ENCODE peak calls at places on chromosomes 3 and 15, in six cellular contexts. One of them, this sample, is unnamed. For H3K36me3, the result is how much of the 10 kb centered on the place peaks cover.

GRCh38 chr3:185561374-185561943 is 9.1 kb upstream of the LIPH start:
- DNase-seq in adrenal gland: no peak
- DNase-seq in endodermal cell: peak
- DNase-seq in ovary: no peak
- DNase-seq in Peyer's patch: no peak
- DNase-seq in psoas muscle: peak
- DNase-seq in this sample: peak

GRCh38 chr15:91021516-91022074 is 799 bp downstream of the VPS33B start:
- DNase-seq in adrenal gland: no peak
- DNase-seq in endodermal cell: no peak
- DNase-seq in ovary: no peak
- DNase-seq in Peyer's patch: no peak
- DNase-seq in psoas muscle: no peak
- DNase-seq in this sample: no peak

GRCh38 chr3:156818890-156819289 is 7.3 kb upstream of the LEKR1 start:
- DNase-seq in adrenal gland: no peak
- DNase-seq in endodermal cell: no peak
- DNase-seq in ovary: no peak
- DNase-seq in Peyer's patch: no peak
- DNase-seq in psoas muscle: no peak
- DNase-seq in this sample: no peak

GRCh38 chr15:39454189-39454986 is 126.5 kb upstream of the THBS1 start:
- DNase-seq in adrenal gland: no peak
- DNase-seq in endodermal cell: no peak
- DNase-seq in ovary: no peak
- DNase-seq in Peyer's patch: no peak
- DNase-seq in psoas muscle: no peak
- DNase-seq in this sample: no peak

GRCh38 chr15:57506422-57506821 is 85.3 kb upstream of the MYZAP start:
- DNase-seq in adrenal gland: no peak
- DNase-seq in endodermal cell: peak
- DNase-seq in ovary: no peak
- DNase-seq in Peyer's patch: no peak
- DNase-seq in psoas muscle: no peak
- DNase-seq in this sample: no peak

GRCh38 chr15:56187665-56188064 is 56.0 kb downstream of the RFX7 start:
- DNase-seq in adrenal gland: no peak
- DNase-seq in endodermal cell: no peak
- DNase-seq in ovary: no peak
- DNase-seq in Peyer's patch: no peak
- DNase-seq in psoas muscle: no peak
- DNase-seq in this sample: no peak

GRCh38 chr3:115113367-115113766 is 33.7 kb downstream of the ZBTB20 start:
- DNase-seq in adrenal gland: no peak
- DNase-seq in endodermal cell: no peak
- DNase-seq in ovary: no peak
- DNase-seq in Peyer's patch: no peak
- DNase-seq in psoas muscle: no peak
- DNase-seq in this sample: no peak

GRCh38 chr15:79219393-79220056 is 63.0 kb upstream of the ANKRD34C start:
- DNase-seq in adrenal gland: no peak
- DNase-seq in endodermal cell: no peak
- DNase-seq in ovary: no peak
- DNase-seq in Peyer's patch: no peak
- DNase-seq in psoas muscle: no peak
- DNase-seq in this sample: no peak

GRCh38 chr3:13301295-13301987 is 118.7 kb downstream of the NUP210 start:
- DNase-seq in adrenal gland: no peak
- DNase-seq in endodermal cell: peak
- DNase-seq in ovary: no peak
- DNase-seq in Peyer's patch: no peak
- DNase-seq in psoas muscle: peak
- DNase-seq in this sample: no peak

GRCh38 chr3:79326642-79327041 is 441.2 kb downstream of the ROBO1 start:
- DNase-seq in adrenal gland: no peak
- DNase-seq in endodermal cell: no peak
- DNase-seq in ovary: no peak
- DNase-seq in Peyer's patch: no peak
- DNase-seq in psoas muscle: no peak
- DNase-seq in this sample: no peak

GRCh38 chr3:101423984-101424888 is 88.8 kb downstream of the SENP7 start:
- DNase-seq in adrenal gland: no peak
- DNase-seq in endodermal cell: no peak
- DNase-seq in ovary: no peak
- DNase-seq in Peyer's patch: no peak
- DNase-seq in psoas muscle: no peak
- DNase-seq in this sample: no peak

GRCh38 chr3:136194409-136195257 is 1.5 kb downstream of the MSL2 start:
- DNase-seq in adrenal gland: peak
- DNase-seq in endodermal cell: peak
- DNase-seq in ovary: peak
- DNase-seq in Peyer's patch: peak
- DNase-seq in psoas muscle: no peak
- DNase-seq in this sample: peak

GRCh38 chr3:197476126-197476525 is 79.6 kb downstream of the BDH1 start:
- DNase-seq in adrenal gland: no peak
- DNase-seq in endodermal cell: no peak
- DNase-seq in ovary: no peak
- DNase-seq in Peyer's patch: no peak
- DNase-seq in psoas muscle: no peak
- DNase-seq in this sample: no peak

GRCh38 chr3:62723636-62724217 is 151.5 kb downstream of the CADPS start:
- DNase-seq in adrenal gland: no peak
- DNase-seq in endodermal cell: peak
- DNase-seq in ovary: no peak
- DNase-seq in Peyer's patch: no peak
- DNase-seq in psoas muscle: no peak
- DNase-seq in this sample: no peak

GRCh38 chr3:64129581-64129980 is 95.7 kb downstream of the PRICKLE2 start:
- DNase-seq in adrenal gland: no peak
- DNase-seq in endodermal cell: peak
- DNase-seq in ovary: no peak
- DNase-seq in Peyer's patch: no peak
- DNase-seq in psoas muscle: no peak
- DNase-seq in this sample: no peak

GRCh38 chr15:42640103-42640502 is 64.7 kb downstream of the STARD9 start:
- DNase-seq in adrenal gland: no peak
- DNase-seq in endodermal cell: no peak
- DNase-seq in ovary: no peak
- DNase-seq in Peyer's patch: no peak
- DNase-seq in psoas muscle: no peak
- DNase-seq in this sample: no peak

GRCh38 chr3:78565712-78566111 is 1202.1 kb downstream of the ROBO1 start:
- DNase-seq in adrenal gland: no peak
- DNase-seq in endodermal cell: no peak
- DNase-seq in ovary: no peak
- DNase-seq in Peyer's patch: no peak
- DNase-seq in psoas muscle: no peak
- DNase-seq in this sample: no peak

GRCh38 chr3:149382091-149382467 is 4.6 kb upstream of the TM4SF1 start:
- DNase-seq in adrenal gland: no peak
- DNase-seq in endodermal cell: no peak
- DNase-seq in ovary: no peak
- DNase-seq in Peyer's patch: no peak
- DNase-seq in psoas muscle: no peak
- DNase-seq in this sample: no peak

GRCh38 chr3:65919841-65920240 is 118.9 kb downstream of the MAGI1 start:
- DNase-seq in adrenal gland: no peak
- DNase-seq in endodermal cell: no peak
- DNase-seq in ovary: no peak
- DNase-seq in Peyer's patch: no peak
- DNase-seq in psoas muscle: no peak
- DNase-seq in this sample: no peak

GRCh38 chr3:118618247-118619040 is 416.2 kb downstream of the IGSF11 start:
- DNase-seq in adrenal gland: no peak
- DNase-seq in endodermal cell: no peak
- DNase-seq in ovary: no peak
- DNase-seq in Peyer's patch: no peak
- DNase-seq in psoas muscle: no peak
- DNase-seq in this sample: no peak

GRCh38 chr15:77518458-77518857 is 97.8 kb downstream of the HMG20A start:
- DNase-seq in adrenal gland: no peak
- DNase-seq in endodermal cell: peak
- DNase-seq in ovary: no peak
- DNase-seq in Peyer's patch: no peak
- DNase-seq in psoas muscle: peak
- DNase-seq in this sample: no peak

GRCh38 chr3:45981321-45982038 is 14.1 kb downstream of the FYCO1 start:
- DNase-seq in adrenal gland: no peak
- DNase-seq in endodermal cell: no peak
- DNase-seq in ovary: no peak
- DNase-seq in Peyer's patch: no peak
- DNase-seq in psoas muscle: no peak
- DNase-seq in this sample: no peak
- H3K36me3 ChIP-seq in adrenal gland: half or more
- H3K36me3 ChIP-seq in endodermal cell: half or more
- H3K36me3 ChIP-seq in ovary: under half
- H3K36me3 ChIP-seq in Peyer's patch: half or more
- H3K36me3 ChIP-seq in psoas muscle: under half
- H3K36me3 ChIP-seq in this sample: under half

GRCh38 chr3:45642731-45643152 is 46.5 kb upstream of the SACM1L start:
- DNase-seq in adrenal gland: no peak
- DNase-seq in endodermal cell: no peak
- DNase-seq in ovary: no peak
- DNase-seq in Peyer's patch: no peak
- DNase-seq in psoas muscle: peak
- DNase-seq in this sample: no peak
- H3K36me3 ChIP-seq in adrenal gland: under half
- H3K36me3 ChIP-seq in endodermal cell: under half
- H3K36me3 ChIP-seq in ovary: under half
- H3K36me3 ChIP-seq in Peyer's patch: under half
- H3K36me3 ChIP-seq in psoas muscle: under half
- H3K36me3 ChIP-seq in this sample: under half

DNA sequence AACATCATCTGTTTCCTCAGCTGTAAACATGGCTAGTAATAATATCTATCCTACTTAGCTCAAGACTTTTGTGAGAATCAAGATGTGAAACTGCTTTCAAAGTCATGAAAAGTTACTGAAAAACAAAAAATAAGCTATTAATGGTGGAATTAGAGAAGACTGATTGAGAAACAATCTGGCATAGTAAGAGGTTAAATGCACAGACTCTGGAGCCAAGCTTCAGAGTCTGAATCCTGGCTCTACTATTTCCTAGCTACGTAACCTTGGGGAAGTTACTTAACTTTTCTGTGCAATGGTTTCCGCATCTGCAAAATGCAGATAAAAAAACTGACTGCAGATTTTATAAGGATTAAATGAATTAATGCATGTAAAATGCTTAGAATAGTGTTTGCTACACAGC is 28.8 kb downstream of the LRRFIP2 start:
- DNase-seq in adrenal gland: no peak
- DNase-seq in endodermal cell: no peak
- DNase-seq in ovary: no peak
- DNase-seq in Peyer's patch: no peak
- DNase-seq in psoas muscle: no peak
- DNase-seq in this sample: no peak
- H3K36me3 ChIP-seq in adrenal gland: under half
- H3K36me3 ChIP-seq in endodermal cell: under half
- H3K36me3 ChIP-seq in ovary: under half
- H3K36me3 ChIP-seq in Peyer's patch: under half
- H3K36me3 ChIP-seq in psoas muscle: under half
- H3K36me3 ChIP-seq in this sample: under half

DNA sequence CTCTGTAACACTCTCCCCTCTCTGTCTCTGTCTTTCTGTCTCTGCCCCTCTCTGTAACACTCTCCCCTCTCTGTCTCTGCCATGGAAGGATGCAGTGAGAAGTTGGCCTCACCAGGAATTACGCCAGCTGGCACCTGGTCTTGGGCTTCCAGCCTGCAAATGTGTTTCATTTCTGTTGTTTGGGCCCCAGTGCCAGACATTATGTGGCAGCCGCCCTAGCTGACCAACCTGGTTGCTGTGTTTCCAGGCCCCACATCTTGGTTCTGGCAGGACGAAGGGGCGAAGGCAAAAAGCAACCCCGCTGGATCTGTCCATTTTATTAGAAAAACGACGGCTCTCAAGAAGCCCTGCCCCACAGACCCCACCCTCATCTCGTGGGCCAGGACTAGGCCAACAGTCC is 5.2 kb upstream of the ZXDC start:
- DNase-seq in adrenal gland: no peak
- DNase-seq in endodermal cell: no peak
- DNase-seq in ovary: no peak
- DNase-seq in Peyer's patch: no peak
- DNase-seq in psoas muscle: peak
- DNase-seq in this sample: no peak
- H3K36me3 ChIP-seq in adrenal gland: under half
- H3K36me3 ChIP-seq in endodermal cell: under half
- H3K36me3 ChIP-seq in ovary: under half
- H3K36me3 ChIP-seq in Peyer's patch: under half
- H3K36me3 ChIP-seq in psoas muscle: under half
- H3K36me3 ChIP-seq in this sample: under half

GRCh38 chr15:41020829-41021228 is 67.6 kb downstream of the CHAC1 start:
- DNase-seq in adrenal gland: no peak
- DNase-seq in endodermal cell: no peak
- DNase-seq in ovary: no peak
- DNase-seq in Peyer's patch: no peak
- DNase-seq in psoas muscle: no peak
- DNase-seq in this sample: no peak

GRCh38 chr15:41018534-41018933 is 65.3 kb downstream of the CHAC1 start:
- DNase-seq in adrenal gland: no peak
- DNase-seq in endodermal cell: no peak
- DNase-seq in ovary: no peak
- DNase-seq in Peyer's patch: peak
- DNase-seq in psoas muscle: no peak
- DNase-seq in this sample: peak

GRCh38 chr15:41020311-41020710 is 67.0 kb downstream of the CHAC1 start:
- DNase-seq in adrenal gland: no peak
- DNase-seq in endodermal cell: no peak
- DNase-seq in ovary: no peak
- DNase-seq in Peyer's patch: no peak
- DNase-seq in psoas muscle: no peak
- DNase-seq in this sample: no peak

GRCh38 chr15:41017051-41017735 is 63.9 kb downstream of the CHAC1 start:
- DNase-seq in adrenal gland: no peak
- DNase-seq in endodermal cell: no peak
- DNase-seq in ovary: no peak
- DNase-seq in Peyer's patch: no peak
- DNase-seq in psoas muscle: no peak
- DNase-seq in this sample: no peak

DNA sequence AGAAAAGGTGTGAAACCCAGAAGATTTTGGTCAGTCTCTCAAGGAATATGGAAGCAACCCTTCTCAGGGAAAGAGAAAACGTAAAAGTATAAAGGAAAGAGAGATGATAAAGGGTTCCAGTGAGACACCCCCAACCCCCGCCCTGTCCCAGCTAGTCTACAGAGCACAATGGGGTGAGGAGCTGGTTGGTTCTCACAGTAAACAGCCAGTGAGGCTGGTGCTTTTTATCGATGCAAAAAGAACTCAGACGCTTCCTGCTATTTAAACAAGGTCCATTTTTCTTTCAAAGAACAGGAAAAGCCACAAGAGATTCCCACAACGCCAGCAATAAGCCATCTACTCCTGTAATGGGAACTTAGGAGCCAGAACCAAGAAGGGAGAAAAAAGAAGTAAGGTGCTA is 65.9 kb downstream of the CHAC1 start:
- DNase-seq in adrenal gland: no peak
- DNase-seq in endodermal cell: no peak
- DNase-seq in ovary: no peak
- DNase-seq in Peyer's patch: no peak
- DNase-seq in psoas muscle: no peak
- DNase-seq in this sample: no peak
- H3K36me3 ChIP-seq in adrenal gland: under half
- H3K36me3 ChIP-seq in endodermal cell: half or more
- H3K36me3 ChIP-seq in ovary: under half
- H3K36me3 ChIP-seq in Peyer's patch: under half
- H3K36me3 ChIP-seq in psoas muscle: under half
- H3K36me3 ChIP-seq in this sample: under half